ENCODE peak calls at places on chromosomes 1 and 21, in nine cellular contexts. D is endodermal cell, X is COR-L47, S is DMS53, E is activated T-cell treated with anti-CD3 and anti-CD28 coated beads for 1 hour, N is renal cortical epithelial cell, O is GM20000, Z is kidney, A is NCI-H1417. P is an unnamed sample.

GRCh38 chr1:230261918-230262650 is 164.0 kb downstream of the PGBD5 start:
- DNase-seq in N (no peak), X (no peak), O (no peak), E (no peak), Z (no peak), D (peak), S (no peak), A (no peak), P (no peak)

GRCh38 chr21:35488941-35489340 is 439.8 kb upstream of the RUNX1 start:
- DNase-seq in X (no peak), A (no peak), S (no peak), E (no peak), Z (no peak), D (no peak), O (no peak), N (no peak), P (no peak)

GRCh38 chr1:38246955-38247952 is 200.7 kb upstream of the POU3F1 start:
- DNase-seq in A (no peak), N (peak), X (no peak), S (no peak), Z (peak), E (no peak), O (no peak), D (no peak), P (no peak)

GRCh38 chr1:165375623-165376022 is 19.1 kb upstream of the LMX1A start:
- DNase-seq in S (peak), D (no peak), Z (no peak), A (no peak), N (no peak), X (no peak), O (no peak), E (no peak), P (no peak)

GRCh38 chr1:156970017-156970416 is 49.6 kb downstream of the LRRC71 start:
- DNase-seq in N (peak), S (no peak), Z (no peak), D (peak), E (no peak), X (peak), O (no peak), A (no peak), P (no peak)

GRCh38 chr1:223248001-223248786 is 105.1 kb upstream of the TLR5 start:
- DNase-seq in S (peak), E (no peak), O (no peak), N (no peak), A (no peak), D (no peak), X (peak), Z (no peak), P (peak)

GRCh38 chr1:119702384-119702783 is 9.3 kb upstream of the PHGDH start:
- DNase-seq in O (no peak), E (no peak), X (no peak), S (no peak), N (no peak), D (no peak), A (no peak), Z (no peak), P (no peak)

GRCh38 chr1:3772715-3773571 is at the start of gene SMIM1:
- DNase-seq in S (peak), N (no peak), O (no peak), Z (peak), X (no peak), D (peak), E (no peak), A (no peak), P (no peak)

GRCh38 chr1:57468661-57469523 is 45.0 kb upstream of the DAB1 start:
- DNase-seq in N (peak), E (no peak), S (peak), D (peak), Z (no peak), A (no peak), O (no peak), X (no peak), P (no peak)

GRCh38 chr1:22472596-22472995 is 20.9 kb downstream of the ZBTB40 start:
- DNase-seq in D (no peak), S (no peak), E (no peak), X (no peak), O (no peak), Z (no peak), N (no peak), A (no peak), P (no peak)